ENCODE peak calls at places on chromosomes 2 and 18, in seven cellular contexts. Q is body of pancreas, P is colonic mucosa, O is HFF-Myc, M is spleen, T is tibial artery, F is breast epithelium. H is an unnamed sample.

GRCh38 chr18:39455300-39455699 is 1889.7 kb upstream of the CELF4 start:
- DNase-seq in Q (peak), P (no peak), O (no peak), M (no peak), T (no peak), F (peak), H (no peak)

GRCh38 chr2:234392230-234392629 is 104.7 kb downstream of the ARL4C start:
- DNase-seq in Q (no peak), P (no peak), O (no peak), M (no peak), T (no peak), F (no peak), H (no peak)

GRCh38 chr18:56097561-56098095 is 509.6 kb upstream of the TCF4 start:
- DNase-seq in Q (no peak), P (no peak), O (no peak), M (no peak), T (no peak), F (no peak), H (no peak)

GRCh38 chr2:169526451-169526850 is 16.9 kb downstream of the KLHL41 start:
- DNase-seq in Q (no peak), P (no peak), O (no peak), M (no peak), T (no peak), F (no peak), H (no peak)

GRCh38 chr2:133362061-133362476 is 206.2 kb downstream of the NCKAP5 start:
- DNase-seq in Q (no peak), P (no peak), O (no peak), M (no peak), T (no peak), F (no peak), H (no peak)

GRCh38 chr2:142682528-142682927 is 194.9 kb upstream of the KYNU start:
- DNase-seq in Q (no peak), P (no peak), O (no peak), M (no peak), T (no peak), F (no peak), H (no peak)

GRCh38 chr2:145408980-145409379 is 889.1 kb upstream of the ZEB2 start:
- DNase-seq in Q (no peak), P (no peak), O (no peak), M (no peak), T (no peak), F (no peak), H (no peak)

GRCh38 chr2:192230864-192231453 is 36.2 kb upstream of the TMEFF2 start:
- DNase-seq in Q (no peak), P (no peak), O (no peak), M (no peak), T (no peak), F (no peak), H (no peak)

GRCh38 chr2:13260401-13260800 is 543.7 kb downstream of the TRIB2 start:
- DNase-seq in Q (no peak), P (no peak), O (no peak), M (no peak), T (no peak), F (no peak), H (no peak)

GRCh38 chr2:10413488-10413887 is 34.6 kb downstream of the ODC1 start:
- DNase-seq in Q (no peak), P (no peak), O (no peak), M (no peak), T (no peak), F (no peak), H (no peak)

GRCh38 chr2:168889635-168890005 is 610 bp downstream of the SPC25 start:
- DNase-seq in Q (no peak), P (peak), O (no peak), M (no peak), T (no peak), F (no peak), H (no peak)

GRCh38 chr2:237630216-237631000 is 3.0 kb downstream of the LRRFIP1 start:
- DNase-seq in Q (no peak), P (no peak), O (no peak), M (no peak), T (no peak), F (no peak), H (no peak)

GRCh38 chr2:91477731-91478672 is 2786.5 kb downstream of the RPIA start:
- DNase-seq in Q (no peak), P (no peak), O (no peak), M (peak), T (no peak), F (no peak), H (no peak)

GRCh38 chr2:221635949-221636348 is 63.8 kb upstream of the EPHA4 start:
- DNase-seq in Q (peak), P (no peak), O (no peak), M (no peak), T (no peak), F (no peak), H (no peak)

GRCh38 chr2:159071190-159071915 is 102.9 kb downstream of the TANC1 start:
- DNase-seq in Q (no peak), P (no peak), O (no peak), M (no peak), T (no peak), F (no peak), H (no peak)

GRCh38 chr2:240851078-240851861 is 17.4 kb upstream of the AGXT start:
- DNase-seq in Q (peak), P (peak), O (peak), M (peak), T (peak), F (peak), H (peak)

GRCh38 chr2:6168485-6168884 is 476.3 kb downstream of the SOX11 start:
- DNase-seq in Q (no peak), P (no peak), O (no peak), M (no peak), T (no peak), F (no peak), H (no peak)

GRCh38 chr2:128639693-128640092 is 321.0 kb upstream of the HS6ST1 start:
- DNase-seq in Q (no peak), P (peak), O (no peak), M (peak), T (no peak), F (no peak), H (no peak)

GRCh38 chr18:8366656-8367055 is 242.6 kb upstream of the RAB12 start:
- DNase-seq in Q (peak), P (no peak), O (no peak), M (no peak), T (no peak), F (no peak), H (no peak)

GRCh38 chr2:190443778-190444481 is 35.8 kb downstream of the MFSD6 start:
- DNase-seq in Q (no peak), P (no peak), O (no peak), M (no peak), T (no peak), F (no peak), H (no peak)

GRCh38 chr2:212595036-212595654 is 56.5 kb upstream of the ERBB4 start:
- DNase-seq in Q (no peak), P (no peak), O (no peak), M (no peak), T (no peak), F (no peak), H (no peak)

DNA sequence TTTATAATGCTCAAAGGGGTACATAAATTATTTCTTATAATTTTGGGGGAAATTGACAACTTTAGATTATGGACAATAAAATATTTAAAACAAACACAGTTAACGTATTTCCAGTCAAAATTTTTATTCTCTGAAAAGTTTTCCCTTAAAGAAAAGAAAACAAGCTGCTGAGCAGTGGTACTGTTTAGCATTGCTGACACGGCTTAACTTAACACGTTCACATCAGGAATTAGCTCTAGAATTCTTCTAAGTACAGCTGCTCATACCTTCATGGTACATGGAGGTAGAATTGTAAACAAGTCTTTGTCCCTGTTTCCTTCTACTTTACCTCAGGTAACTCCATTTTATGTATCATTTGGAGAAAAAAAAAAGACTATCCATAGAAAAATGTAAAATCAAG is 2.0 kb downstream of the SLC38A11 start:
- DNase-seq in Q (no peak), P (no peak), O (no peak), M (no peak), T (no peak), F (no peak), H (no peak)
- TF ChIP-seq CTCF in Q (no peak), P (no peak), O (no peak), M (no peak), T (no peak), F (no peak), H (no peak)

DNA sequence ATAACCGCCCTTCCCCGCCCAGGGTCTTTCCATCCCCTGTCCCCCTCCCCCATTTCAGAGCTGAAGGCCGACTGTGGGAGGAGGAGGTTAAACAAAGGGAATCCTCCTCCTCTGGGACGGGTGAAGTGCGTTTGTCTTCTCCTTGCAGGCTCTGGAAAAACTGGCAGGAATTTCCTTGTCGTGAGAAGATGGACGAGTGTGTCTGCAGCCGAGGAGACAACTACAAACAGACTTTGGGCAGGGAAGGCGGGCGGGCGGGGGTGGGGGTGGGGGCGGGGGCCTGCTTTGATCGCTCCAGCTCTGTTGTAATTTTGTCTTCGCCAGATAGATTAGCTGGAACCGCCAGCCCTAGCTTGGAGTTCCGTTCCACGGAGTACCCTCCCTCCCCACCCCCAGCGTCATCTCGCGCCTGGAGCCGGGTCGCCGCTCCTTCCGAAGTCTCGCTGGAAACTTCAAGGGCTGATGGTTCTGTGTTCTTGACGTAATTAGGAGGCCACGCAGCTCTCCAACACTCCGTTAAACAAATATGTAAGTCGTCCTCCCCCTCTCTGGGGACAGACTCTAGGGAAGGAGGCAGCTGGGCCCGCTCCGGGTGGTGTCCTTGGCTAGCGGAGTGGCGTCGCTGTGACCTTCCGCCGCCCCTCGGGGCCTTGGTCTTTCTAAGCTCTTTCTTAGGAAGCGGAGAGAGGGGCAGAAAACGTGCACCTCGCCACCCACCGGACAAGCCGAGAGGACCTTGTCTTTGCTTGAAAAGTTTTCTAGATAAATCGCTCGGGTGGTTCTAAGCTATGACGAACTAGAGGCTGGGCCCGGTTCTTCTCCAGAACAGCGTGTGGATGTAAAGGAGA is 6.2 kb upstream of the SP9 start:
- DNase-seq in Q (no peak), P (no peak), O (no peak), M (no peak), T (no peak), F (no peak), H (no peak)
- H3K4me3 ChIP-seq in Q (no peak), P (no peak), O (no peak), M (no peak), T (no peak), F (no peak), H (no peak)

GRCh38 chr18:71849407-71849806 is 694.7 kb downstream of the CBLN2 start:
- DNase-seq in Q (no peak), P (no peak), O (no peak), M (no peak), T (no peak), F (no peak), H (no peak)
- TF ChIP-seq CTCF in Q (no peak), P (no peak), O (no peak), M (no peak), T (no peak), F (no peak), H (no peak)

GRCh38 chr2:218992196-218992595 is 1.0 kb downstream of the CRYBA2 start:
- DNase-seq in Q (no peak), P (no peak), O (no peak), M (no peak), T (no peak), F (no peak), H (no peak)

GRCh38 chr2:218991674-218992168 is 1.5 kb downstream of the CRYBA2 start:
- DNase-seq in Q (no peak), P (no peak), O (no peak), M (peak), T (no peak), F (no peak), H (no peak)

GRCh38 chr2:218995561-218995960 is 2.3 kb upstream of the CRYBA2 start:
- DNase-seq in Q (no peak), P (no peak), O (no peak), M (no peak), T (no peak), F (no peak), H (no peak)

GRCh38 chr2:218992703-218993344 is 398 bp downstream of the CRYBA2 start:
- DNase-seq in Q (peak), P (no peak), O (no peak), M (no peak), T (no peak), F (no peak), H (no peak)

GRCh38 chr2:218993345-218994315 is at the start of gene CRYBA2:
- DNase-seq in Q (peak), P (no peak), O (no peak), M (no peak), T (no peak), F (no peak), H (no peak)
- H3K4me3 ChIP-seq in Q (no peak), P (peak), O (peak), M (peak), T (peak), F (peak), H (peak)

DNA sequence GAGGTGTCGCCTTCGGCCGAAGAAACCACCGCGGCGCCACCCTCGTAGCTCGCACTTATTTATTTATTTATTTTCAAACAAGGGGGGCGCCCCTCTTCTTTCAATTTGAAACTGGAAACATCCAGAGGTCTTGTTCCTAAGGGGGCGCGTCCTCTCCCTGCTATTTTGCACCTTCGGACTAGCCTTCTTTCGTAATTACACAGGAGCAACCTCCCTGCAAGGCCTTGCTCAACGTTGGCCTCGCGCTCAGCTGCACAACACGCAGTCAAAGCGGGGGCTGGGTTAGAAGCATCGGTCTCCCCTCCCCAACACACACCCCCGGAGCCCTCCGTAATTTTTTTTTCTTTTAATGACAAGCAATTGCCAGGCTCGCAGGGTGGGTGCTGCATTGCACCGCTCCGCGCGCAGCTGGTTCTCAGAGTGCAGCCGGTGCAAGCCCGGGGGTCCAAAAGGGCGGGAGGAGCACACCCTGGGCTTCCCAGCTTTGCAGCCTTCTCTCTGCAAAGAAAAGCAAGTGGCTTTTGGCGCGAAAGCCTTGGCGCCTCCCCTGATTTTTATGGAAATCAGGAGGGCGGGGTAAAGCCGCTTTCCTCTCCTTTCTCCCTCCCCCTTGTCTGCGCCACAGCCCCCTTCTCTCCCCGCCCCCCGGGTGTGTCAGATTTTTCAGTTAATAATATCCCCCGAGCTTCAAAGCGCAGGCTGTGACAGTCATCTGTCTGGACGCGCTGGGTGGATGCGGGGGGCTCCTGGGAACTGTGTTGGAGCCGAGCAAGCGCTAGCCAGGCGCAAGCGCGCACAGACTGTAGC is at the start of gene MYCN:
- DNase-seq in Q (no peak), P (peak), O (no peak), M (no peak), T (peak), F (peak), H (peak)
- TF ChIP-seq CTCF in Q (peak), P (peak), O (peak), M (peak), T (no peak), F (no peak), H (no peak)

GRCh38 chr18:34976899-34977786 is 64.1 kb upstream of the MAPRE2 start:
- DNase-seq in Q (peak), P (peak), O (no peak), M (peak), T (peak), F (peak), H (peak)

GRCh38 chr18:34977787-34978532 is 63.3 kb upstream of the MAPRE2 start:
- DNase-seq in Q (peak), P (peak), O (no peak), M (peak), T (peak), F (peak), H (no peak)

GRCh38 chr18:34981487-34981886 is 59.7 kb upstream of the MAPRE2 start:
- DNase-seq in Q (no peak), P (no peak), O (no peak), M (no peak), T (no peak), F (no peak), H (no peak)

GRCh38 chr18:34978533-34978893 is 62.7 kb upstream of the MAPRE2 start:
- DNase-seq in Q (no peak), P (no peak), O (no peak), M (no peak), T (no peak), F (no peak), H (no peak)

DNA sequence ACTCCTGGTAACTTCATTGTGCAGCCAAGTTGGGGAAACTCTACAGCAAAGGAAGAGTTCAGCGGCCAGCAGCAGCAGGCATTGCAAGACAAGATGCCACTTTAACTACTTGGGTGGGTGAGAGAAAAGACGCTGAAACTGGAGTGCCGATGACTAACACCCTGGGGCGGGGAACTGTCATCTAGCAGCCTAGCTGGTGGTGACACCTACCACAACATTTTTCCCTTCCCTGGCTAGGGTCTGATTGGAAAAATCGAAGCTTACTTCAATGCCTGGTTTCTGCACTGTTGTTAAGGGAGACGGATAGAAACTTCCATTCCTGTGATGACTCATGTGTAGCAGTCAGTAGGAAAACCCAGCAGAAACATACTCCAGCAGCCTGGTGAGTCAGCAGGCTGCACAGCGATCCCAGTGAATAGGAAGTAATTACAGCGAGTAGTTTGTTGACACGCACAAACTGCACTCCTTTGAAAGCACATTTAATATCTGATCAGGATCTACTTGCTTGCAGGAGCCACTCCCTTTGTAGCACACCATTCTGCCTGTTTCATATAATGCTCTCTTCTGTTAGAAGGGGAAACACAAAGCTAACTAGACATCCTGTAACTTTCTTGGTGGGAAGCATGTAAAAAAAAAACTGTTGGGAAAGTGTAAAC is 62.1 kb upstream of the MAPRE2 start:
- DNase-seq in Q (peak), P (peak), O (peak), M (peak), T (peak), F (peak), H (no peak)
- H3K4me3 ChIP-seq in Q (no peak), P (peak), O (peak), M (peak), T (peak), F (peak), H (peak)

GRCh38 chr2:54085069-54085468 is 30.3 kb upstream of the ACYP2 start:
- DNase-seq in Q (no peak), P (no peak), O (no peak), M (no peak), T (no peak), F (no peak), H (no peak)
- TF ChIP-seq CTCF in Q (no peak), P (no peak), O (no peak), M (no peak), T (no peak), F (no peak), H (no peak)

DNA sequence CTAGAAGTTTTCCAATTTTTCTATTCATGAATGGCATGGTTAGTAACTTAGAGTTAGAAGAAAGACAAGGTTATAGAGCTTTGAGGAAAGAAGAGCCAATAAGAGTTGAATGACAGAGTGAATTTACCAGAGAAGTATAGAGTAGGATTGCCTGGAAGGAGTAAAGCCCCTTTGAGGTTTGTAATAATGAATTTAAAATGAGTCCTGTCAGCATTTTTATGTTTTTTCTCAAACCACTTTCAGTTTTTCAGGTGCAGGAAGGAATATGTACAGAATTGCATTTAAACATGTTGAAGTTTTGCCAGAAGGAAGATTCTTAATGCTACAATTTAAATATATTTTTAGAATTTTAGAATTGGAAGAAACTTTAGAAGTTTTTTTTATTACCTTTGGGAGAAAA is 408.3 kb downstream of the DSC3 start:
- DNase-seq in Q (no peak), P (no peak), O (no peak), M (no peak), T (no peak), F (no peak), H (no peak)
- H3K4me3 ChIP-seq in Q (no peak), P (no peak), O (no peak), M (no peak), T (no peak), F (no peak), H (no peak)

GRCh38 chr2:57549642-57550102 is 496.9 kb upstream of the VRK2 start:
- DNase-seq in Q (no peak), P (no peak), O (no peak), M (no peak), T (no peak), F (no peak), H (no peak)

GRCh38 chr2:57550912-57551311 is 495.7 kb upstream of the VRK2 start:
- DNase-seq in Q (no peak), P (no peak), O (no peak), M (no peak), T (no peak), F (no peak), H (no peak)

GRCh38 chr2:57558312-57558711 is 488.3 kb upstream of the VRK2 start:
- DNase-seq in Q (no peak), P (no peak), O (no peak), M (no peak), T (no peak), F (no peak), H (no peak)

GRCh38 chr2:57552885-57553284 is 493.7 kb upstream of the VRK2 start:
- DNase-seq in Q (no peak), P (no peak), O (no peak), M (no peak), T (no peak), F (no peak), H (no peak)
- TF ChIP-seq CTCF in Q (no peak), P (no peak), O (no peak), M (no peak), T (no peak), F (no peak), H (no peak)